ENCODE peak calls at places on chromosomes 11 and 22, in eight cellular contexts. One of them, this sample, is unnamed.

GRCh38 chr11:15923169-15923568 is 433.2 kb downstream of the SOX6 start:
- DNase-seq in testis: peak
- DNase-seq in AG04450: no peak
- DNase-seq in lung: no peak
- DNase-seq in CD8-positive, alpha-beta T cell: no peak
- DNase-seq in foreskin fibroblast: no peak
- DNase-seq in fibroblast of mammary gland: no peak
- DNase-seq in left lung: no peak
- DNase-seq in this sample: peak

GRCh38 chr11:130999992-131000770 is 83.9 kb upstream of the SNX19 start:
- DNase-seq in AG04450: peak
- DNase-seq in foreskin fibroblast: peak
- DNase-seq in testis: no peak
- DNase-seq in CD8-positive, alpha-beta T cell: no peak
- DNase-seq in lung: no peak
- DNase-seq in left lung: no peak
- DNase-seq in fibroblast of mammary gland: peak
- DNase-seq in this sample: peak

GRCh38 chr22:50530280-50530856 is 556 bp upstream of the TYMP start:
- DNase-seq in AG04450: no peak
- DNase-seq in left lung: peak
- DNase-seq in testis: no peak
- DNase-seq in CD8-positive, alpha-beta T cell: no peak
- DNase-seq in fibroblast of mammary gland: peak
- DNase-seq in foreskin fibroblast: peak
- DNase-seq in lung: peak
- DNase-seq in this sample: peak

GRCh38 chr11:17502630-17503029 is 26.0 kb upstream of the ABCC8 start:
- DNase-seq in testis: no peak
- DNase-seq in left lung: no peak
- DNase-seq in CD8-positive, alpha-beta T cell: no peak
- DNase-seq in fibroblast of mammary gland: no peak
- DNase-seq in foreskin fibroblast: no peak
- DNase-seq in lung: no peak
- DNase-seq in AG04450: no peak
- DNase-seq in this sample: no peak

GRCh38 chr22:46561435-46561905 is 24.1 kb upstream of the CELSR1 start:
- DNase-seq in lung: no peak
- DNase-seq in AG04450: no peak
- DNase-seq in left lung: peak
- DNase-seq in foreskin fibroblast: no peak
- DNase-seq in testis: peak
- DNase-seq in fibroblast of mammary gland: peak
- DNase-seq in CD8-positive, alpha-beta T cell: no peak
- DNase-seq in this sample: peak

GRCh38 chr22:49545606-49546005 is 282.1 kb downstream of the BRD1 start:
- DNase-seq in left lung: no peak
- DNase-seq in lung: no peak
- DNase-seq in testis: no peak
- DNase-seq in CD8-positive, alpha-beta T cell: no peak
- DNase-seq in fibroblast of mammary gland: no peak
- DNase-seq in foreskin fibroblast: no peak
- DNase-seq in AG04450: no peak
- DNase-seq in this sample: no peak

GRCh38 chr11:92693146-92693545 is 276.3 kb upstream of the MTNR1B start:
- DNase-seq in fibroblast of mammary gland: no peak
- DNase-seq in testis: no peak
- DNase-seq in AG04450: no peak
- DNase-seq in left lung: no peak
- DNase-seq in lung: no peak
- DNase-seq in foreskin fibroblast: no peak
- DNase-seq in CD8-positive, alpha-beta T cell: no peak
- DNase-seq in this sample: no peak

GRCh38 chr11:43941257-43941879 is 1.1 kb upstream of the C11orf96 start:
- DNase-seq in AG04450: no peak
- DNase-seq in left lung: no peak
- DNase-seq in lung: no peak
- DNase-seq in foreskin fibroblast: no peak
- DNase-seq in fibroblast of mammary gland: peak
- DNase-seq in testis: no peak
- DNase-seq in CD8-positive, alpha-beta T cell: no peak
- DNase-seq in this sample: peak

GRCh38 chr22:32699686-32700085 is 101.8 kb upstream of the TIMP3 start:
- DNase-seq in fibroblast of mammary gland: no peak
- DNase-seq in foreskin fibroblast: no peak
- DNase-seq in left lung: no peak
- DNase-seq in CD8-positive, alpha-beta T cell: no peak
- DNase-seq in testis: no peak
- DNase-seq in lung: no peak
- DNase-seq in AG04450: no peak
- DNase-seq in this sample: no peak

DNA sequence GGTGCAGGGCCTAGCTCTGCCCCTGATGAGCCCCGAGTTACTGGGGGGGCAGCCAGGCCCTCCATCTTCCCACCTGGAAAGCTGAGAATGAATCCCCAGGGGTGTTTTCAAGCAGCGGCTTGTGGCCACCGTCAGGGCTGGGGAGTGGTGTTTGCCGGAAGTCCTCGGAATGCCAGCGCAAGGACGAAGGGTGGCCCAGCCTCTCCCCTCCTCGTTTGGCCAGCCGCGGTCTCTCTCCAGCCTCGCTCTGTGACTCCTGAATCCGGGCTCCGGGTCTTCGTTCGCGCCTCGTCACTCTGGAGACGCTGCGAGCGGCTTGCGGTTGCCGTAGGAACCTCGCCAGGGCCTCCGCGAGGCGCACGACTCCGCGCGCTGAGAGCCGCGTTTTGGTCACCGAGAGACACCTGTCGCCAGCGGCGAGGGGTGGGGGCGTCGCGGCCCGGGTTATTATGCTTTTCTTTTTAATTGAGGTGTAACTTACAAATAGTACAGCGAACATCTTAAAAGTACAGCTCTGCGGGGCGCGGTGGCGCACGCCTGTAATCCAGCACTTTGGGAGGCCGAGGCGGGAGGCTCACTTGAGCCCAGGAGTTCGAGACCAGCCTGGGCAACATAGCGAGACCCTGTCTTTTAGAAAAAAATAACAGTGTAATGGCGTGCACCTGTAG is 6.3 kb upstream of the KDELR3 start:
- DNase-seq in fibroblast of mammary gland: peak
- DNase-seq in testis: peak
- DNase-seq in left lung: peak
- DNase-seq in AG04450: peak
- DNase-seq in foreskin fibroblast: peak
- DNase-seq in lung: peak
- DNase-seq in CD8-positive, alpha-beta T cell: peak
- DNase-seq in this sample: peak
- TF ChIP-seq CTCF in fibroblast of mammary gland: no peak
- TF ChIP-seq CTCF in testis: no peak
- TF ChIP-seq CTCF in left lung: no peak
- TF ChIP-seq CTCF in AG04450: no peak
- TF ChIP-seq CTCF in foreskin fibroblast: no peak
- TF ChIP-seq CTCF in lung: no peak
- TF ChIP-seq CTCF in CD8-positive, alpha-beta T cell: no peak
- TF ChIP-seq CTCF in this sample: no peak

GRCh38 chr11:79425463-79425862 is 15.4 kb downstream of the TENM4 start:
- DNase-seq in CD8-positive, alpha-beta T cell: no peak
- DNase-seq in fibroblast of mammary gland: no peak
- DNase-seq in lung: no peak
- DNase-seq in left lung: no peak
- DNase-seq in testis: no peak
- DNase-seq in foreskin fibroblast: no peak
- DNase-seq in AG04450: no peak
- DNase-seq in this sample: no peak
- H3K4me3 ChIP-seq in CD8-positive, alpha-beta T cell: no peak
- H3K4me3 ChIP-seq in fibroblast of mammary gland: no peak
- H3K4me3 ChIP-seq in lung: no peak
- H3K4me3 ChIP-seq in left lung: no peak
- H3K4me3 ChIP-seq in testis: no peak
- H3K4me3 ChIP-seq in foreskin fibroblast: no peak
- H3K4me3 ChIP-seq in AG04450: no peak
- H3K4me3 ChIP-seq in this sample: no peak

GRCh38 chr11:98227266-98227665 is 793.5 kb upstream of the CNTN5 start:
- DNase-seq in lung: no peak
- DNase-seq in AG04450: no peak
- DNase-seq in fibroblast of mammary gland: no peak
- DNase-seq in foreskin fibroblast: no peak
- DNase-seq in testis: no peak
- DNase-seq in left lung: no peak
- DNase-seq in CD8-positive, alpha-beta T cell: no peak
- DNase-seq in this sample: peak
- TF ChIP-seq CTCF in lung: no peak
- TF ChIP-seq CTCF in AG04450: no peak
- TF ChIP-seq CTCF in fibroblast of mammary gland: no peak
- TF ChIP-seq CTCF in foreskin fibroblast: no peak
- TF ChIP-seq CTCF in testis: no peak
- TF ChIP-seq CTCF in left lung: no peak
- TF ChIP-seq CTCF in CD8-positive, alpha-beta T cell: no peak
- TF ChIP-seq CTCF in this sample: no peak

GRCh38 chr11:65008016-65008415 is 5.9 kb upstream of the ARL2 start:
- DNase-seq in foreskin fibroblast: no peak
- DNase-seq in testis: no peak
- DNase-seq in lung: no peak
- DNase-seq in left lung: no peak
- DNase-seq in CD8-positive, alpha-beta T cell: no peak
- DNase-seq in AG04450: no peak
- DNase-seq in fibroblast of mammary gland: no peak
- DNase-seq in this sample: no peak

GRCh38 chr11:65013130-65013691 is 749 bp upstream of the ARL2 start:
- DNase-seq in CD8-positive, alpha-beta T cell: peak
- DNase-seq in testis: peak
- DNase-seq in left lung: peak
- DNase-seq in foreskin fibroblast: peak
- DNase-seq in fibroblast of mammary gland: peak
- DNase-seq in AG04450: peak
- DNase-seq in lung: peak
- DNase-seq in this sample: peak

GRCh38 chr11:65013692-65014145 is 241 bp upstream of the ARL2 start:
- DNase-seq in fibroblast of mammary gland: peak
- DNase-seq in AG04450: peak
- DNase-seq in foreskin fibroblast: peak
- DNase-seq in lung: peak
- DNase-seq in CD8-positive, alpha-beta T cell: peak
- DNase-seq in testis: peak
- DNase-seq in left lung: peak
- DNase-seq in this sample: peak

GRCh38 chr11:65014146-65014960 is at the start of gene ARL2:
- DNase-seq in AG04450: no peak
- DNase-seq in foreskin fibroblast: no peak
- DNase-seq in fibroblast of mammary gland: peak
- DNase-seq in testis: peak
- DNase-seq in left lung: no peak
- DNase-seq in lung: no peak
- DNase-seq in CD8-positive, alpha-beta T cell: no peak
- DNase-seq in this sample: no peak

GRCh38 chr11:65008873-65009272 is 5.1 kb upstream of the ARL2 start:
- DNase-seq in testis: no peak
- DNase-seq in fibroblast of mammary gland: no peak
- DNase-seq in left lung: no peak
- DNase-seq in AG04450: no peak
- DNase-seq in lung: no peak
- DNase-seq in CD8-positive, alpha-beta T cell: no peak
- DNase-seq in foreskin fibroblast: no peak
- DNase-seq in this sample: no peak
- H3K4me3 ChIP-seq in testis: no peak
- H3K4me3 ChIP-seq in fibroblast of mammary gland: no peak
- H3K4me3 ChIP-seq in left lung: no peak
- H3K4me3 ChIP-seq in AG04450: no peak
- H3K4me3 ChIP-seq in lung: no peak
- H3K4me3 ChIP-seq in CD8-positive, alpha-beta T cell: no peak
- H3K4me3 ChIP-seq in foreskin fibroblast: no peak
- H3K4me3 ChIP-seq in this sample: no peak

DNA sequence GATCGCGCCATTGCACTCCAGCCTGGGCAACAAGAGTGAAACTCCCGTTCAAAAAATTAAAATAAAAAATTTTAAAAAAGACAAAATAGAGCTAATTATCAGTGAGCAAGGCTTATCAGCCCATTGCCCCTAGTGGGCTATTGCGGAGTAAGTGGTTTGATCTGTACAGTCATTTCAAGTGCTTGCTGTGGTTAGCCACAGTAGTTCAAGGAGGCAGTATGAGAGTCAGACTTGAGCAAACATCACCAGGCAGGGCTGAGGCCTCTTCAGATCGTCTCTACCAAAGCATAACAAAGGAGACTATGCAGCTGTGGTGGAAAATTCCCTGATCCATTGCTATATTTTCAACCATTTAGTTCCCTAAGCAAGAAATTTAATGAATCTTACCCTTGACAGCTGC is 4.3 kb upstream of the SBF2 start:
- DNase-seq in foreskin fibroblast: peak
- DNase-seq in left lung: no peak
- DNase-seq in CD8-positive, alpha-beta T cell: no peak
- DNase-seq in fibroblast of mammary gland: peak
- DNase-seq in testis: no peak
- DNase-seq in lung: no peak
- DNase-seq in AG04450: peak
- DNase-seq in this sample: peak
- TF ChIP-seq CTCF in foreskin fibroblast: peak
- TF ChIP-seq CTCF in left lung: no peak
- TF ChIP-seq CTCF in CD8-positive, alpha-beta T cell: peak
- TF ChIP-seq CTCF in fibroblast of mammary gland: peak
- TF ChIP-seq CTCF in testis: no peak
- TF ChIP-seq CTCF in lung: no peak
- TF ChIP-seq CTCF in AG04450: peak
- TF ChIP-seq CTCF in this sample: peak

DNA sequence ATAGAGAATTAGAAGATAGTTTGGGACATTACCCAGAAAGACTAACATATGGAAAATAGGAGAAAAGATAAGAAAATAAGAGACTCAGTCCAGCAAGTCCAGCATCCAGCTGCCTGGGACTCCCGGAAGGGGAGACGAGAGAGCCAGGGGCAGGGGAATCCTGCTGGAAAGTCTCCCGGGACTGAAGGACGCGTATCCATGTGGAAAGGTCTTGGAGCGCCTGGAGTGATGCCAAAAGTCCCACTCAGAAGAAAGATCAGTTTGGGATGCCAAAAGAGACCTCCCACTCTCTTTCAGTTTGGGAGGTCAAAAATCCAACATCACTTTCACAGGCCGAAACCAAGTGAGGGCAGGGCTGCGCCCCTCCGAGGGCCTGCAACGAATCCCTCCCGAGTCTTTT is 30.7 kb downstream of the LRFN4 start:
- DNase-seq in foreskin fibroblast: no peak
- DNase-seq in fibroblast of mammary gland: no peak
- DNase-seq in lung: no peak
- DNase-seq in AG04450: no peak
- DNase-seq in testis: no peak
- DNase-seq in left lung: no peak
- DNase-seq in CD8-positive, alpha-beta T cell: no peak
- DNase-seq in this sample: no peak
- H3K4me3 ChIP-seq in foreskin fibroblast: no peak
- H3K4me3 ChIP-seq in fibroblast of mammary gland: no peak
- H3K4me3 ChIP-seq in lung: no peak
- H3K4me3 ChIP-seq in AG04450: no peak
- H3K4me3 ChIP-seq in testis: no peak
- H3K4me3 ChIP-seq in left lung: no peak
- H3K4me3 ChIP-seq in CD8-positive, alpha-beta T cell: no peak
- H3K4me3 ChIP-seq in this sample: no peak

This sample was measured in choroid plexus epithelial cell.